ENCODE peak calls at places on chromosomes 4 and X, in ten cellular contexts. O, L, C, K, F, D, W, T, N and V are unnamed samples.

GRCh38 chr4:81786063-81786763 is 314.5 kb upstream of the RASGEF1B start:
- DNase-seq in O (no peak), L (peak; percentile 6), C (no peak), K (no peak), F (peak; percentile 2), D (peak; percentile 18), W (no peak), T (no peak), N (peak; percentile 32), V (peak; percentile 6)

GRCh38 chr4:176273741-176274140 is 4.7 kb upstream of the ASB5 start:
- DNase-seq in O (no peak), L (no peak), C (no peak), K (no peak), F (no peak), D (no peak), W (no peak), T (no peak), N (no peak), V (no peak)

GRCh38 chr4:165481458-165481857 is 102.7 kb downstream of the CPE start:
- DNase-seq in O (no peak), L (no peak), C (no peak), K (no peak), F (no peak), D (no peak), W (no peak), T (no peak), N (no peak), V (no peak)

GRCh38 chrX:120768681-120769080 is 107.0 kb downstream of the CT47B1 start:
- DNase-seq in O (no peak), L (no peak), C (no peak), K (no peak), F (peak; percentile 71), D (no peak), W (no peak), T (no peak), N (no peak), V (no peak)

GRCh38 chr4:128600410-128600809 is 209.1 kb upstream of the JADE1 start:
- DNase-seq in O (peak; percentile 20), L (no peak), C (no peak), K (no peak), F (peak; percentile 14), D (no peak), W (no peak), T (no peak), N (no peak), V (no peak)

GRCh38 chrX:120213438-120214265 is 37.0 kb upstream of the ZBTB33 start:
- DNase-seq in O (peak; percentile 46), L (peak; percentile 53), C (peak; percentile 36), K (peak; percentile 29), F (peak; percentile 64), D (peak; percentile 54), W (no peak), T (peak; percentile 63), N (peak; percentile 64), V (no peak)

GRCh38 chr4:1246111-1246881 is 2.6 kb downstream of the CTBP1 start:
- DNase-seq in O (no peak), L (no peak), C (no peak), K (no peak), F (no peak), D (peak; percentile 29), W (peak; percentile 76), T (no peak), N (no peak), V (no peak)

GRCh38 chrX:141467442-141467841 is 117.1 kb downstream of the SPANXA1 start:
- DNase-seq in O (no peak), L (peak; percentile 1), C (no peak), K (no peak), F (peak; percentile 6), D (no peak), W (no peak), T (no peak), N (no peak), V (no peak)

GRCh38 chr4:108644237-108644636 is 6.2 kb upstream of the OSTC start:
- DNase-seq in O (no peak), L (no peak), C (no peak), K (no peak), F (peak; percentile 49), D (no peak), W (no peak), T (no peak), N (no peak), V (no peak)

GRCh38 chr4:79476196-79476595 is 68.2 kb upstream of the GK2 start:
- DNase-seq in O (no peak), L (no peak), C (no peak), K (no peak), F (peak; percentile 77), D (no peak), W (no peak), T (no peak), N (no peak), V (no peak)

GRCh38 chrX:148507413-148507812 is 7.0 kb downstream of the AFF2 start:
- DNase-seq in O (no peak), L (no peak), C (no peak), K (no peak), F (no peak), D (no peak), W (no peak), T (no peak), N (no peak), V (no peak)

GRCh38 chr4:18106620-18107019 is 85.1 kb upstream of the LCORL start:
- DNase-seq in O (no peak), L (no peak), C (no peak), K (no peak), F (no peak), D (no peak), W (no peak), T (no peak), N (peak; percentile 65), V (no peak)

GRCh38 chr4:113575391-113575790 is 186.1 kb downstream of the CAMK2D start:
- DNase-seq in O (no peak), L (no peak), C (no peak), K (no peak), F (peak; percentile 65), D (no peak), W (no peak), T (no peak), N (no peak), V (no peak)

GRCh38 chrX:1380672-1381233 is 11.2 kb downstream of the SLC25A6 start:
- DNase-seq in O (no peak), L (no peak), C (no peak), K (no peak), F (no peak), D (no peak), W (peak; percentile 41), T (peak; percentile 62), N (no peak), V (no peak)

GRCh38 chrX:39891781-39892180 is 206.0 kb downstream of the BCOR start:
- DNase-seq in O (no peak), L (no peak), C (peak; percentile 6), K (no peak), F (no peak), D (no peak), W (no peak), T (no peak), N (no peak), V (no peak)

GRCh38 chr4:145494666-145495065 is 13.0 kb downstream of the SMAD1 start:
- DNase-seq in O (no peak), L (no peak), C (no peak), K (no peak), F (no peak), D (no peak), W (no peak), T (no peak), N (no peak), V (no peak)

GRCh38 chr4:8164194-8164565 is 5.6 kb upstream of the ABLIM2 start:
- DNase-seq in O (no peak), L (no peak), C (no peak), K (no peak), F (no peak), D (no peak), W (no peak), T (no peak), N (no peak), V (no peak)